ENCODE peak calls at places on chromosomes 11 and 22, in eight cellular contexts. S is left lung; U is CD8-positive, alpha-beta T cell; W is IMR-90; B is psoas muscle; X is dorsolateral prefrontal cortex; H is Peyer's patch; P is testis. K is an unnamed sample.

GRCh38 chr11:35525501-35526175 is at the start of gene PAMR1:
- DNase-seq in W (peak), H (peak), U (no peak), X (no peak), B (peak), P (no peak), S (peak), K (no peak)

GRCh38 chr11:65059523-65059922 is 1.2 kb upstream of the NAALADL1 start:
- DNase-seq in H (no peak), W (no peak), S (no peak), B (no peak), X (no peak), P (no peak), U (no peak), K (no peak)

GRCh38 chr11:20351870-20352269 is 11.6 kb upstream of the HTATIP2 start:
- DNase-seq in P (no peak), S (no peak), H (no peak), U (no peak), W (no peak), X (no peak), B (no peak), K (no peak)

GRCh38 chr22:49997221-49997599 is 15.4 kb downstream of the IL17REL start:
- DNase-seq in B (no peak), U (no peak), P (no peak), H (peak), X (no peak), S (peak), W (no peak), K (no peak)

GRCh38 chr22:22547692-22548348 is 11.2 kb downstream of the PRAME start:
- DNase-seq in W (no peak), U (no peak), P (no peak), H (no peak), S (no peak), X (no peak), B (no peak), K (no peak)

GRCh38 chr22:39117585-39118191 is 20.6 kb downstream of the APOBEC3H start:
- DNase-seq in B (no peak), X (peak), S (no peak), P (peak), H (peak), W (peak), U (peak), K (peak)

GRCh38 chr11:72338741-72339140 is 94.8 kb upstream of the PHOX2A start:
- DNase-seq in U (no peak), S (no peak), W (peak), P (no peak), H (no peak), B (no peak), X (no peak), K (no peak)

GRCh38 chr11:116168459-116168787 is 604.4 kb downstream of the BUD13 start:
- DNase-seq in W (no peak), H (no peak), X (no peak), S (no peak), P (no peak), U (no peak), B (no peak), K (no peak)

GRCh38 chr22:37184380-37184755 is 3.7 kb downstream of the C1QTNF6 start:
- DNase-seq in U (no peak), X (no peak), P (no peak), H (peak), B (no peak), S (no peak), W (no peak), K (no peak)

GRCh38 chr22:44359496-44360110 is 46.9 kb upstream of the SHISAL1 start:
- DNase-seq in W (no peak), B (peak), X (no peak), U (no peak), P (no peak), H (no peak), S (no peak), K (no peak)

GRCh38 chr11:29328961-29329441 is 687.8 kb downstream of the KCNA4 start:
- DNase-seq in S (no peak), H (no peak), B (no peak), U (no peak), X (no peak), W (peak), P (peak), K (peak)

GRCh38 chr11:100403817-100404216 is 283.3 kb upstream of the ARHGAP42 start:
- DNase-seq in W (peak), P (no peak), U (no peak), S (no peak), H (no peak), X (no peak), B (no peak), K (no peak)

GRCh38 chr22:45549739-45550138 is 47.1 kb downstream of the FBLN1 start:
- DNase-seq in X (no peak), H (no peak), B (no peak), S (no peak), W (no peak), P (no peak), U (no peak), K (no peak)

GRCh38 chr22:20979243-20979809 is 2.8 kb upstream of the LZTR1 start:
- DNase-seq in X (no peak), S (peak), P (peak), H (peak), U (peak), B (peak), W (peak), K (no peak)

GRCh38 chr22:39087098-39087497 is 9.9 kb upstream of the APOBEC3H start:
- DNase-seq in U (no peak), B (no peak), W (no peak), P (no peak), S (no peak), X (no peak), H (no peak), K (no peak)

GRCh38 chr11:119471329-119471728 is 48.4 kb upstream of the THY1 start:
- DNase-seq in W (no peak), P (no peak), B (no peak), U (no peak), H (no peak), X (no peak), S (no peak), K (no peak)

GRCh38 chr22:45262931-45263789 is 21.6 kb upstream of the UPK3A start:
- DNase-seq in B (peak), W (no peak), H (peak), U (no peak), S (peak), P (no peak), X (no peak), K (no peak)

GRCh38 chr11:61817471-61818202 is 834 bp upstream of the FADS1 start:
- DNase-seq in W (no peak), H (no peak), P (no peak), B (no peak), S (peak), X (no peak), U (no peak), K (no peak)

GRCh38 chr22:45542001-45542520 is 39.4 kb downstream of the FBLN1 start:
- DNase-seq in B (no peak), W (no peak), U (no peak), H (no peak), P (no peak), S (no peak), X (no peak), K (no peak)

GRCh38 chr11:103494491-103494890 is 385.3 kb downstream of the DYNC2H1 start:
- DNase-seq in S (no peak), W (no peak), P (no peak), B (no peak), H (no peak), U (no peak), X (no peak), K (no peak)

GRCh38 chr11:134028368-134028920 is 40.4 kb upstream of the JAM3 start:
- DNase-seq in B (no peak), W (no peak), H (no peak), U (no peak), S (no peak), X (no peak), P (no peak), K (no peak)
- TF ChIP-seq CTCF in B (no peak), W (no peak), H (no peak), U (no peak), S (no peak), X (no peak), P (no peak), K (no peak)

DNA sequence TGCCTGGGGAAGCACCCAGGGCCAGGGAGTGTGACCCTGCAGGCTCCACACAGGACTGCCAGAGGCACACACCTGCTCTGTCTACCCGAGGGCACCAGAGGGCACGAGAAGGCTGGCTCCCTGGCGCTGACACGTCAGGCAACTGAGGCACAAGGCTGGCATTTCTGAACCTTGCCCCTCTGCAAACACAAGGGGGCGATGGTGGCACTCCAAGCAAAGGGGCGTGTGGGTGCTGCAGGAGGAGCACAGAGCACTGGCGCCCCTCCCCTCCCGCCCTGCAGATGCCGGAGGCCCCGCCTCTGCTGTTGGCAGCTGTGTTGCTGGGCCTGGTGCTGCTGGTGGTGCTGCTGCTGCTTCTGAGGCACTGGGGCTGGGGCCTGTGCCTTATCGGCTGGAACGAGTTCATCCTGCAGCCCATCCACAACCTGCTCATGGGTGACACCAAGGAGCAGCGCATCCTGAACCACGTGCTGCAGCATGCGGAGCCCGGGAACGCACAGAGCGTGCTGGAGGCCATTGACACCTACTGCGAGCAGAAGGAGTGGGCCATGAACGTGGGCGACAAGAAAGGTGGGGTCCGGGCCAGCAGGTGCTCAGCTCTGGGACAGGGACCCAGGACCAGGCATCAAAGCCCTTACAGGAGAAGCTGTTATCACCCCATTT is 20.8 kb upstream of the TXNRD2 start:
- DNase-seq in P (peak), W (peak), H (peak), S (peak), X (peak), U (peak), B (peak), K (peak)
- H3K27ac ChIP-seq in P (no peak), W (no peak), H (peak), S (peak), X (peak), U (no peak), B (no peak), K (no peak)

GRCh38 chr22:24390156-24390555 is 37.2 kb upstream of the ADORA2A start:
- DNase-seq in U (no peak), W (no peak), P (no peak), S (no peak), H (no peak), X (no peak), B (no peak), K (no peak)

GRCh38 chr22:24390576-24390975 is 36.8 kb upstream of the ADORA2A start:
- DNase-seq in X (no peak), S (no peak), B (peak), W (no peak), P (peak), U (no peak), H (peak), K (no peak)

GRCh38 chr22:24393012-24393559 is 34.3 kb upstream of the ADORA2A start:
- DNase-seq in P (no peak), X (no peak), S (no peak), U (no peak), H (no peak), W (no peak), B (no peak), K (no peak)

GRCh38 chr22:24391836-24392217 is 35.6 kb upstream of the ADORA2A start:
- DNase-seq in P (no peak), W (peak), B (no peak), X (no peak), U (no peak), S (no peak), H (no peak), K (no peak)

GRCh38 chr22:24392218-24392931 is 35.0 kb upstream of the ADORA2A start:
- DNase-seq in X (no peak), B (no peak), W (no peak), S (no peak), P (no peak), U (no peak), H (no peak), K (no peak)
- H3K4me3 ChIP-seq in X (no peak), B (no peak), W (no peak), S (no peak), P (no peak), U (no peak), H (no peak), K (no peak)

DNA sequence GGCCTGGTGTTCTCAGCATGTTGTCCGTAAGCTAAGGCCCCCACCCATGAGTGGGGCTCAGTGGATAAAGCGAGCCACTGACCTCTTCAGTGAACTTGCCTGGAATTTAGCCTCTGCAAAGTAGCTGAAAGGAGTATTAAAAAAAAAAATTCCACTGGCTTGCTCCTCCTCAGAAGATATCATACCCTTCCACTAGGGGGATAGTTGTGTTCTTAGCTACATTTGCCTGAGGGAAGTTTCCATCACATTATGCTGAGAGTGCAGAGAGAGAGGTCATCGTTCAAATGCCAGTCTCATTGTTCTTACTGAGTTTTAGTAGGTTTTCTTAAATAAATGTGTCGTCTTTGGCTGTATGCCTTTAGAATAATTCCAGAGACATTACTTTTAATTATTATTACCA is 879.7 kb downstream of the JRKL start:
- DNase-seq in B (no peak), X (no peak), W (no peak), P (no peak), H (no peak), U (no peak), S (no peak), K (no peak)
- TF ChIP-seq CTCF in B (peak), X (no peak), W (no peak), P (no peak), H (no peak), U (no peak), S (no peak), K (peak)